ENCODE peak calls at places on chromosomes 11 and 22, in seven cellular contexts. K is cardiac fibroblast, X is coronary artery, V is PC-9, A is GM10248, G is WTC11, S is pancreas. T is an unnamed sample.

GRCh38 chr11:62033191-62034044 is 66.0 kb upstream of the FTH1 start:
- DNase-seq in K (peak; percentile 41), X (no peak), A (no peak), G (no peak), V (no peak), S (no peak), T (no peak)

GRCh38 chr22:26479792-26480610 is 3.6 kb downstream of the HPS4 start:
- DNase-seq in S (no peak), V (no peak), K (no peak), X (no peak), A (no peak), G (no peak), T (no peak)

GRCh38 chr22:20217563-20217962 is 50.6 kb downstream of the RTN4R start:
- DNase-seq in V (no peak), S (no peak), X (no peak), G (no peak), K (no peak), A (no peak), T (no peak)

GRCh38 chr22:32446321-32446720 is 17.9 kb downstream of the BPIFC start:
- DNase-seq in S (no peak), X (no peak), A (no peak), G (no peak), V (no peak), K (peak; percentile 3), T (no peak)

GRCh38 chr22:27987557-27987956 is 68.5 kb upstream of the PITPNB start:
- DNase-seq in A (no peak), X (peak; percentile 43), G (no peak), K (peak; percentile 45), S (no peak), V (peak; percentile 27), T (peak; percentile 35)

GRCh38 chr11:15148181-15148580 is 33.5 kb downstream of the INSC start:
- DNase-seq in A (no peak), V (no peak), X (no peak), G (no peak), K (peak; percentile 47), S (no peak), T (no peak)

GRCh38 chr11:57649826-57650738 is at the start of gene YPEL4:
- DNase-seq in K (peak; percentile 74), X (peak; percentile 92), G (peak; percentile 45), A (peak; percentile 59), S (no peak), V (no peak), T (peak; percentile 77)

GRCh38 chr11:1460396-1460795 is 26.2 kb downstream of the MOB2 start:
- DNase-seq in K (peak; percentile 35), S (no peak), G (no peak), V (no peak), A (no peak), X (peak; percentile 96), T (peak; percentile 70)

GRCh38 chr22:47092896-47093311 is 330.5 kb downstream of the TBC1D22A start:
- DNase-seq in K (peak; percentile 64), A (no peak), S (no peak), V (no peak), G (no peak), X (no peak), T (peak; percentile 19)

GRCh38 chr22:29156507-29156906 is 49.2 kb upstream of the EMID1 start:
- DNase-seq in S (peak; percentile 35), A (peak; percentile 47), K (no peak), X (no peak), G (peak; percentile 69), V (no peak), T (no peak)

GRCh38 chr11:61362542-61362875 is 335 bp downstream of the TMEM138 start:
- DNase-seq in X (peak; percentile 75), K (peak; percentile 66), G (no peak), V (no peak), A (no peak), S (no peak), T (no peak)

GRCh38 chr11:33646629-33647028 is 54.0 kb downstream of the C11orf91 start:
- DNase-seq in S (no peak), X (no peak), V (no peak), K (no peak), G (no peak), A (no peak), T (no peak)

GRCh38 chr11:46353706-46354105 is 6.4 kb downstream of the DGKZ start:
- DNase-seq in V (no peak), G (no peak), S (no peak), K (no peak), X (no peak), A (no peak), T (no peak)

GRCh38 chr11:30422828-30423648 is 100.1 kb downstream of the ARL14EP start:
- DNase-seq in K (no peak), V (no peak), G (peak; percentile 26), A (no peak), X (no peak), S (no peak), T (no peak)

GRCh38 chr11:96969251-96969650 is 579.4 kb downstream of the JRKL start:
- DNase-seq in X (no peak), K (peak; percentile 0), A (no peak), G (no peak), V (no peak), S (no peak), T (no peak)

DNA sequence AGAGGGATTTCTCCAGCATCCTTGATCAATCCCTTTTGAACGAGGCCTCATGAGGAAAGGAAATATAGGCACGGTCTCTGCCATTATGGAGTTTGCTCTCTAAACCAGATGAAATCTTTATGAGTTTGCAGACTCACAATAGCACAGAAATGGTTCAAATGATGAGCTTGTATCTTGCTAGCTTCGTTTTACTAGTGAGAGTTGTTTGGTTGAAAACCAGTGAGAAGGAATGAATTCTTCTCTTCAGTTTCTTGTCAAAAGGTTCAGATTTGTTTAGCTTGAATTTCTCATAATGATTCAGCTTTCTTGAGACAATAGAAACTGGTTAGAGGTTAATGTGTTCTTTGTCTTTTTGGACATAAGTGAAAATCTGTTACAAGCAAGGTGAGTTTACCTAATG is 92.7 kb downstream of the ZBTB16 start:
- DNase-seq in A (no peak), K (no peak), X (no peak), S (no peak), V (no peak), G (no peak), T (no peak)
- TF ChIP-seq CTCF in A (no peak), K (no peak), X (no peak), S (no peak), V (no peak), G (no peak), T (no peak)

GRCh38 chr22:17260950-17261349 is 41.7 kb upstream of the ADA2 start:
- DNase-seq in X (no peak), S (no peak), V (no peak), G (peak; percentile 42), A (no peak), K (no peak), T (no peak)
- TF ChIP-seq CTCF in X (no peak), S (no peak), V (no peak), G (no peak), A (no peak), K (no peak), T (no peak)

GRCh38 chr11:77053217-77054013 is 13.4 kb upstream of the CAPN5 start:
- DNase-seq in A (no peak), G (no peak), S (no peak), X (no peak), K (no peak), V (no peak), T (no peak)

GRCh38 chr11:77056814-77057402 is 9.9 kb upstream of the CAPN5 start:
- DNase-seq in S (no peak), A (no peak), K (no peak), G (no peak), V (no peak), X (no peak), T (no peak)

GRCh38 chr11:77054018-77054417 is 12.8 kb upstream of the CAPN5 start:
- DNase-seq in K (no peak), V (no peak), A (no peak), S (no peak), G (no peak), X (no peak), T (no peak)

GRCh38 chr11:77055913-77056312 is 10.9 kb upstream of the CAPN5 start:
- DNase-seq in G (no peak), V (no peak), X (no peak), A (no peak), S (no peak), K (no peak), T (no peak)

DNA sequence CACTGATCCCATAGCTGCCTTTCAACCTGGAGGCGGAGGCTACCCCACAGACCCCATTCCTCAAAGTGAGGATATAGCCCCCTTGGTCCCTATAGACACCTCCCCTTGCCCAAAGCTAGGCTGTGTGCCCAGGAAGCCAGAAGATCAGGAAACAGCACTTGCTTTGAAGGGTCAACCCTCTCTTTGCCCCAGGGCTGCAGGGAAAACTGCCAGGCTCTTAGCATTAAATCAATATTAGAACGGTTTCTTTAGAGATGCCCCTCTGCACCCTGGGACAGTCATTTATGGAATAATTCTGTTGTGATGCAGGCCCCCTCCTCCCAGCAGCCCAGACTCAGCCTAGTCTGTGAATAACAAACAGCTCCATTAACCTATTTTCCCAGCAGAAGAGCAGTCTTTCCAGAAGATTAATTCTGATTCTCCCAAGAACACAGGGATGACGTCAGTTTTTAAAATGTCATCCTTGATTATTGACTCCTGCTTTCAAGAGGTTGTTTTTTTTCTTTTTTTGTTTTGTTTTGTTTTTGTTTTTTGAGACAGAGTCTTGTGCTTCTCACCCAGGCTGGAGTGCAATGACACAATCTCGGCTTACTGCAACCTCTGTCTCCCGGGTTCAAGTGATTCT is 11.6 kb upstream of the CAPN5 start:
- DNase-seq in V (no peak), G (no peak), S (no peak), K (no peak), A (no peak), X (no peak), T (no peak)
- TF ChIP-seq CTCF in V (no peak), G (no peak), S (no peak), K (no peak), A (no peak), X (no peak), T (no peak)

GRCh38 chr11:118660646-118661424 is 18.6 kb downstream of the TREH start:
- DNase-seq in V (no peak), S (no peak), K (no peak), A (no peak), X (no peak), G (no peak), T (no peak)

GRCh38 chr11:118659956-118660645 is 19.3 kb downstream of the TREH start:
- DNase-seq in G (no peak), V (no peak), A (no peak), S (no peak), K (no peak), X (no peak), T (peak; percentile 66)

GRCh38 chr11:118657709-118658108 is 21.7 kb downstream of the TREH start:
- DNase-seq in G (no peak), K (no peak), A (no peak), V (no peak), S (no peak), X (no peak), T (no peak)

GRCh38 chr11:118658372-118659313 is 20.8 kb downstream of the TREH start:
- DNase-seq in V (no peak), S (no peak), A (no peak), G (no peak), K (no peak), X (no peak), T (peak; percentile 72)

DNA sequence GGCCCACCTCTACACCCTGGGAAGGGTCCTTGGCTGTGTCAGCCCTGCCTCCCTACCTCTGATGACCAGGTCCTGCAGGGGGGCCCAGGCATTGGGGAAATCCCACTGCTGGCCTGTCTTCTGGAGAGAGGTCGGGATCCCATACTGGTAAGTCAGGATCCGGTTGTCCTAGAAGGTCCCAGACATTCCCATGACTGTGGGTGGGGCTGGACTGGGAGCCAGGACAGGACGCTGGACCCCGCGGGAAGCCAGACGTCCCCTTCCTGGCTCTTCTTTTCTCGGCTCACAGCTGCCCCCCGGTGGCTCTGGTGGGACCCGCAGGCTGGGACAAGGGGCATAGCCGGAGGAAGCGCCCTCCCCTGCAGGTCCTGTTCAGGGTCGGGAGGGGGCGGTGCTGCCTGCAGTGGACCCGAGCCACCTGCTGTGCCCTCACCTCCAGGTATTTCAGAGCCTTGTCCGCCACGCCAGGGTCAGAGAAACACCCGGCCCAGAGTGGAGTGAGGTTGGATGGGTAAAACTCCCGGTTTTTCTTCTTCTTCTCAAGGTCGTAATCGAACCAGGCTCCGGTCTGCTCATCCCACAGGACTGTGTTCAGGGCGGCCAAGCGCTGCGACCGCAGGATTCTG is 20.0 kb downstream of the TREH start:
- DNase-seq in V (peak; percentile 92), S (peak; percentile 98), A (peak; percentile 94), K (peak; percentile 81), X (peak; percentile 94), G (peak; percentile 99), T (peak; percentile 95)
- TF ChIP-seq CTCF in V (peak; percentile 98), S (peak; percentile 96), A (peak; percentile 88), K (peak; percentile 84), X (peak; percentile 98), G (peak; percentile 89), T (peak; percentile 98)